ENCODE peak calls at places on chromosome 18, in six cellular contexts. One of them, this sample, is unnamed.

GRCh38 chr18:29979884-29980283 is 1062.7 kb downstream of the DSC3 start:
- DNase-seq in WERI-Rb-1: no peak
- DNase-seq in breast epithelium: no peak
- DNase-seq in AG04450: no peak
- DNase-seq in fibroblast of lung: no peak
- DNase-seq in HepG2: no peak
- DNase-seq in this sample: no peak

GRCh38 chr18:48861181-48861715 is 89.5 kb downstream of the SMAD7 start:
- DNase-seq in WERI-Rb-1: peak; percentile 54
- DNase-seq in breast epithelium: no peak
- DNase-seq in AG04450: no peak
- DNase-seq in fibroblast of lung: no peak
- DNase-seq in HepG2: no peak
- DNase-seq in this sample: no peak

GRCh38 chr18:61741881-61742280 is 150.9 kb downstream of the RNF152 start:
- DNase-seq in WERI-Rb-1: no peak
- DNase-seq in breast epithelium: no peak
- DNase-seq in AG04450: no peak
- DNase-seq in fibroblast of lung: no peak
- DNase-seq in HepG2: no peak
- DNase-seq in this sample: no peak

GRCh38 chr18:42030586-42031182 is 75.7 kb downstream of the PIK3C3 start:
- DNase-seq in WERI-Rb-1: peak; percentile 50
- DNase-seq in breast epithelium: no peak
- DNase-seq in AG04450: no peak
- DNase-seq in fibroblast of lung: peak; percentile 24
- DNase-seq in HepG2: peak; percentile 16
- DNase-seq in this sample: peak; percentile 24

GRCh38 chr18:11500153-11501122 is 109.0 kb upstream of the SLC35G4 start:
- DNase-seq in WERI-Rb-1: no peak
- DNase-seq in breast epithelium: peak; percentile 67
- DNase-seq in AG04450: peak; percentile 91
- DNase-seq in fibroblast of lung: peak; percentile 100
- DNase-seq in HepG2: peak; percentile 98
- DNase-seq in this sample: no peak

GRCh38 chr18:11851156-11852047 is at the start of gene CHMP1B:
- DNase-seq in WERI-Rb-1: peak; percentile 95
- DNase-seq in breast epithelium: peak; percentile 97
- DNase-seq in AG04450: peak; percentile 94
- DNase-seq in fibroblast of lung: peak; percentile 98
- DNase-seq in HepG2: peak; percentile 91
- DNase-seq in this sample: peak; percentile 90

GRCh38 chr18:73793386-73793785 is 354.2 kb downstream of the FBXO15 start:
- DNase-seq in WERI-Rb-1: no peak
- DNase-seq in breast epithelium: no peak
- DNase-seq in AG04450: peak; percentile 2
- DNase-seq in fibroblast of lung: peak; percentile 87
- DNase-seq in HepG2: no peak
- DNase-seq in this sample: no peak

GRCh38 chr18:62663731-62664336 is 51.5 kb upstream of the PHLPP1 start:
- DNase-seq in WERI-Rb-1: no peak
- DNase-seq in breast epithelium: no peak
- DNase-seq in AG04450: no peak
- DNase-seq in fibroblast of lung: peak; percentile 79
- DNase-seq in HepG2: no peak
- DNase-seq in this sample: no peak

GRCh38 chr18:74489631-74490030 is 6.5 kb upstream of the CNDP2 start:
- DNase-seq in WERI-Rb-1: no peak
- DNase-seq in breast epithelium: no peak
- DNase-seq in AG04450: peak; percentile 18
- DNase-seq in fibroblast of lung: peak; percentile 88
- DNase-seq in HepG2: no peak
- DNase-seq in this sample: no peak

GRCh38 chr18:9506046-9506792 is 30.9 kb downstream of the RALBP1 start:
- DNase-seq in WERI-Rb-1: peak; percentile 39
- DNase-seq in breast epithelium: no peak
- DNase-seq in AG04450: no peak
- DNase-seq in fibroblast of lung: peak; percentile 53
- DNase-seq in HepG2: no peak
- DNase-seq in this sample: no peak

GRCh38 chr18:76426738-76427305 is 68.2 kb downstream of the ZNF516 start:
- DNase-seq in WERI-Rb-1: peak; percentile 78
- DNase-seq in breast epithelium: no peak
- DNase-seq in AG04450: no peak
- DNase-seq in fibroblast of lung: peak; percentile 19
- DNase-seq in HepG2: peak; percentile 14
- DNase-seq in this sample: peak; percentile 45

GRCh38 chr18:3236470-3236869 is 11.1 kb upstream of the MYL12A start:
- DNase-seq in WERI-Rb-1: no peak
- DNase-seq in breast epithelium: no peak
- DNase-seq in AG04450: no peak
- DNase-seq in fibroblast of lung: no peak
- DNase-seq in HepG2: no peak
- DNase-seq in this sample: no peak

GRCh38 chr18:69636529-69637301 is 236.0 kb downstream of the DOK6 start:
- DNase-seq in WERI-Rb-1: peak; percentile 31
- DNase-seq in breast epithelium: no peak
- DNase-seq in AG04450: no peak
- DNase-seq in fibroblast of lung: no peak
- DNase-seq in HepG2: peak; percentile 6
- DNase-seq in this sample: peak; percentile 19

GRCh38 chr18:57441395-57441794 is 6.2 kb downstream of the ONECUT2 start:
- DNase-seq in WERI-Rb-1: no peak
- DNase-seq in breast epithelium: no peak
- DNase-seq in AG04450: no peak
- DNase-seq in fibroblast of lung: peak; percentile 30
- DNase-seq in HepG2: no peak
- DNase-seq in this sample: no peak

GRCh38 chr18:79245517-79246001 is 150.2 kb upstream of the NFATC1 start:
- DNase-seq in WERI-Rb-1: no peak
- DNase-seq in breast epithelium: no peak
- DNase-seq in AG04450: no peak
- DNase-seq in fibroblast of lung: no peak
- DNase-seq in HepG2: no peak
- DNase-seq in this sample: no peak

GRCh38 chr18:61545281-61546245 is 212.3 kb downstream of the CDH20 start:
- DNase-seq in WERI-Rb-1: no peak
- DNase-seq in breast epithelium: no peak
- DNase-seq in AG04450: no peak
- DNase-seq in fibroblast of lung: no peak
- DNase-seq in HepG2: no peak
- DNase-seq in this sample: no peak

GRCh38 chr18:1657888-1658287 is 753.2 kb downstream of the ADCYAP1 start:
- DNase-seq in WERI-Rb-1: no peak
- DNase-seq in breast epithelium: no peak
- DNase-seq in AG04450: no peak
- DNase-seq in fibroblast of lung: no peak
- DNase-seq in HepG2: no peak
- DNase-seq in this sample: no peak

GRCh38 chr18:24490545-24490944 is 30.1 kb downstream of the HRH4 start:
- DNase-seq in WERI-Rb-1: no peak
- DNase-seq in breast epithelium: no peak
- DNase-seq in AG04450: no peak
- DNase-seq in fibroblast of lung: peak; percentile 20
- DNase-seq in HepG2: no peak
- DNase-seq in this sample: peak; percentile 7

GRCh38 chr18:8766576-8767253 is 61.4 kb downstream of the MTCL1 start:
- DNase-seq in WERI-Rb-1: peak; percentile 55
- DNase-seq in breast epithelium: no peak
- DNase-seq in AG04450: no peak
- DNase-seq in fibroblast of lung: no peak
- DNase-seq in HepG2: no peak
- DNase-seq in this sample: peak; percentile 67

GRCh38 chr18:79069792-79070151 is 578 bp downstream of the ATP9B start:
- DNase-seq in WERI-Rb-1: no peak
- DNase-seq in breast epithelium: no peak
- DNase-seq in AG04450: no peak
- DNase-seq in fibroblast of lung: no peak
- DNase-seq in HepG2: no peak
- DNase-seq in this sample: no peak

GRCh38 chr18:78138993-78139496 is 840.6 kb upstream of the SALL3 start:
- DNase-seq in WERI-Rb-1: no peak
- DNase-seq in breast epithelium: no peak
- DNase-seq in AG04450: no peak
- DNase-seq in fibroblast of lung: no peak
- DNase-seq in HepG2: no peak
- DNase-seq in this sample: no peak

GRCh38 chr18:902179-902718 is 2.4 kb upstream of the ADCYAP1 start:
- DNase-seq in WERI-Rb-1: peak; percentile 25
- DNase-seq in breast epithelium: no peak
- DNase-seq in AG04450: no peak
- DNase-seq in fibroblast of lung: peak; percentile 40
- DNase-seq in HepG2: no peak
- DNase-seq in this sample: peak; percentile 32

GRCh38 chr18:11379660-11380059 is 229.7 kb upstream of the SLC35G4 start:
- DNase-seq in WERI-Rb-1: no peak
- DNase-seq in breast epithelium: no peak
- DNase-seq in AG04450: no peak
- DNase-seq in fibroblast of lung: no peak
- DNase-seq in HepG2: no peak
- DNase-seq in this sample: no peak

GRCh38 chr18:364221-364620 is 96.4 kb upstream of the THOC1 start:
- DNase-seq in WERI-Rb-1: no peak
- DNase-seq in breast epithelium: no peak
- DNase-seq in AG04450: no peak
- DNase-seq in fibroblast of lung: peak; percentile 41
- DNase-seq in HepG2: no peak
- DNase-seq in this sample: no peak

GRCh38 chr18:48729421-48729820 is 190.6 kb downstream of the CTIF start:
- DNase-seq in WERI-Rb-1: no peak
- DNase-seq in breast epithelium: no peak
- DNase-seq in AG04450: no peak
- DNase-seq in fibroblast of lung: peak; percentile 84
- DNase-seq in HepG2: no peak
- DNase-seq in this sample: no peak

GRCh38 chr18:3059272-3059671 is 46.3 kb upstream of the LPIN2 start:
- DNase-seq in WERI-Rb-1: no peak
- DNase-seq in breast epithelium: no peak
- DNase-seq in AG04450: no peak
- DNase-seq in fibroblast of lung: no peak
- DNase-seq in HepG2: no peak
- DNase-seq in this sample: no peak

DNA sequence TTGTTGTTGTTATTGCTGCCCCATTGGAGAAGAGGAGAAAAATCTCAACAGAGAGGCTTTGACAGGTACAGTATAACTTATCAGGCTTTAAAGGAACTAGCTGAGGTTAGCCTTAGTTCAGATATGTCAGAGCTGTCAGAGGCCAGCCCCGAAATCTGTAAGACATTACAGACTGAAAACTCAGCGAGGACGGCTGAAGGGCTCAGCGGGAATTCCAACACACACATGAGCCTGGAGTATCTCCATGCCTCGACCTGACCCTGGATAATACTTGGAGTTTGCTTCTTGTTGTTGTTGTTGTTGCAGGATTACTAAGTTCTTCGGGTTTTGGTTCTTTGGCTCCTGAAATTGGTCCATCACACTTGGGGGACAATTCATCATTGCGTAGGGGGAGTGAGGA is 166.9 kb downstream of the MIB1 start:
- DNase-seq in WERI-Rb-1: no peak
- DNase-seq in breast epithelium: no peak
- DNase-seq in AG04450: no peak
- DNase-seq in fibroblast of lung: no peak
- DNase-seq in HepG2: no peak
- DNase-seq in this sample: no peak
- H3K4me3 ChIP-seq in WERI-Rb-1: no peak overlapping the region
- H3K4me3 ChIP-seq in breast epithelium: no peak overlapping the region
- H3K4me3 ChIP-seq in AG04450: no peak overlapping the region
- H3K4me3 ChIP-seq in fibroblast of lung: no peak overlapping the region
- H3K4me3 ChIP-seq in HepG2: no peak overlapping the region
- H3K4me3 ChIP-seq in this sample: no peak overlapping the region

DNA sequence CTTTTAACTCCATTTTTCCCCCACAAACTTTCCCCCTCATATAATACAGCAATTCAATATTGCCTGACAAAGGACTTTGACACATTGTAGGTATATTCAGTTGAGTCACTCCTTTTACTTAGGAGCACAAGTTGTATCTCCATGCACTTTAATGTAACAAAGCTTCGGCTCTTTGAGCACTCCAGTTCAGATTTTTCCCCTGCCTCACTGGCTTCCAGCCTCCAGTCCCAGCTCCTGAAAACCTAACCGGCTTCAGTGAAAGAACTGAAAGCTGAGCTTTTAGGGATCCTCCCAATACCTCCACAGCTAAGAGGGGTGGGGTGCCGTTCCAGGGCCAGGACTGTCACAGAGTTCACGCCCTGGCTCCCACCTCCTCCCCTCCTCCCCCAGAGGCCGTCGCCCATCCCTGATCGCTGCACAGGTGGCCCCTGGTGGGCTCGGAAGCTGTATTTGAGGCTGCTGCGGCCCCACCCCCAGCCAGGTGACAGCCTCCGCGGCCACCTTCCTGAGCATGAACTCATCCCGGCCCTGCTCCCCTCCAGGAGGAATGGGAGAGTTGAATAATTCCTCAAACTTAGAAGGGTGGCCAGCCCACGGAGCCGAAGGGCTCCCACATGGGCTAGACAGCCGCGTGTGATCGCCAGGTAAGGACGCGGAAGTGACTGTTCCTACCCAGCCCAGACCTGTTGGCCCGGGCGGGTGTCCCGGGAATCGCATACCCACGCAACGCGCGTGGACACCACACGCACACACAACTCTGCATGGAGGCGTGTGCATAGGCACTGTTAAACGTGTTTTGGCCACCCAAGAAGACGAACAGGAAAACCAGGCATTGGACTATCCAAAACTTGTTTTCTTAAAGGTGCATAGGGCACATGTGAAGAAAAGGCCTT is 1.8 kb downstream of the MYO5B start:
- DNase-seq in WERI-Rb-1: no peak
- DNase-seq in breast epithelium: peak; percentile 28
- DNase-seq in AG04450: no peak
- DNase-seq in fibroblast of lung: no peak
- DNase-seq in HepG2: no peak
- DNase-seq in this sample: no peak
- H3K4me3 ChIP-seq in WERI-Rb-1: no peak overlapping the region
- H3K4me3 ChIP-seq in breast epithelium: no peak overlapping the region
- H3K4me3 ChIP-seq in AG04450: no peak overlapping the region
- H3K4me3 ChIP-seq in fibroblast of lung: no peak overlapping the region
- H3K4me3 ChIP-seq in HepG2: peak overlapping the region; percentile 90
- H3K4me3 ChIP-seq in this sample: no peak overlapping the region

GRCh38 chr18:54945726-54946125 is 13.5 kb downstream of the CCDC68 start:
- DNase-seq in WERI-Rb-1: no peak
- DNase-seq in breast epithelium: no peak
- DNase-seq in AG04450: no peak
- DNase-seq in fibroblast of lung: no peak
- DNase-seq in HepG2: peak; percentile 29
- DNase-seq in this sample: no peak
- H3K4me3 ChIP-seq in WERI-Rb-1: no peak overlapping the region
- H3K4me3 ChIP-seq in breast epithelium: no peak overlapping the region
- H3K4me3 ChIP-seq in AG04450: peak overlapping the region; percentile 60
- H3K4me3 ChIP-seq in fibroblast of lung: peak overlapping the region; percentile 50
- H3K4me3 ChIP-seq in HepG2: peak overlapping the region; percentile 49
- H3K4me3 ChIP-seq in this sample: peak overlapping the region; percentile 54

DNA sequence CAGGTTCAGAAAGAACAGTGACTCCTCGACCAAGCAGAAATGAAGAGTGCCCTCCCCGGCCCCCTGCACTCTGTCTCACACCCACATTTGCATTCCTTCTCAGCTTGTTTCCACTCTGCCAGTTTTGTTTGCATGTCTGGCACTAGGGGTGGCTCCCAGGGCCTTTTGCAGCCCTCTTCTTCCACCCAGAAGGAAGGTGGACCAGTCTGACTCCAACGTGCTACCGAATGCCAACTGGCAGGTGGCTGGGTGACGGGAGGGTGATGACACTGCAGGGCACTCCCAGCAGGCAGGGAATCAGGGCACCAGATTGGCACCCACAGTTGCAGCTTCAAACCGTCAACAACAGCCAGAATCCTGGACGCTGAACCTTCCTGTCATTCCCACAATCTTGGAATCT is 371.1 kb downstream of the TXNL1 start:
- DNase-seq in WERI-Rb-1: no peak
- DNase-seq in breast epithelium: no peak
- DNase-seq in AG04450: no peak
- DNase-seq in fibroblast of lung: no peak
- DNase-seq in HepG2: no peak
- DNase-seq in this sample: no peak
- H3K4me3 ChIP-seq in WERI-Rb-1: no peak overlapping the region
- H3K4me3 ChIP-seq in breast epithelium: no peak overlapping the region
- H3K4me3 ChIP-seq in AG04450: no peak overlapping the region
- H3K4me3 ChIP-seq in fibroblast of lung: no peak overlapping the region
- H3K4me3 ChIP-seq in HepG2: no peak overlapping the region
- H3K4me3 ChIP-seq in this sample: no peak overlapping the region

This sample was measured in BE2C.